ENCODE peak calls at places on chromosomes 6 and 20, in four cellular contexts. K is NCI-H1417; Z is Daoy; D is CD4-positive, alpha-beta memory T cell. R is an unnamed sample.

GRCh38 chr6:160010067-160010466 is 41.2 kb downstream of the IGF2R start:
- DNase-seq in K (no peak), Z (no peak), D (no peak), R (no peak)

GRCh38 chr20:9506964-9507369 is 7.4 kb upstream of the LAMP5 start:
- DNase-seq in Z (no peak), D (no peak), K (no peak), R (no peak)

GRCh38 chr20:57061058-57061900 is 205.2 kb downstream of the BMP7 start:
- DNase-seq in D (no peak), K (no peak), Z (peak; percentile 68), R (peak; percentile 34)

GRCh38 chr6:97705568-97705967 is 422.6 kb upstream of the MMS22L start:
- DNase-seq in Z (peak; percentile 11), K (peak; percentile 4), D (no peak), R (peak; percentile 20)

GRCh38 chr6:10695086-10695657 is 400 bp downstream of the PAK1IP1 start:
- DNase-seq in Z (no peak), K (no peak), D (no peak), R (no peak)

GRCh38 chr20:35502352-35502751 is 27.1 kb downstream of the C20orf173 start:
- DNase-seq in Z (no peak), D (no peak), K (no peak), R (no peak)

GRCh38 chr6:56370127-56370540 is 122.8 kb upstream of the COL21A1 start:
- DNase-seq in Z (peak; percentile 81), K (no peak), D (no peak), R (peak; percentile 73)

GRCh38 chr6:89138173-89138572 is 7.7 kb upstream of the PM20D2 start:
- DNase-seq in K (no peak), D (no peak), Z (no peak), R (no peak)

GRCh38 chr6:130293800-130294199 is 71.0 kb upstream of the SAMD3 start:
- DNase-seq in D (peak; percentile 39), K (no peak), Z (no peak), R (peak; percentile 30)

GRCh38 chr20:40481743-40482458 is 207.1 kb downstream of the MAFB start:
- DNase-seq in Z (no peak), K (no peak), D (no peak), R (no peak)

GRCh38 chr6:158545043-158545966 is 14.6 kb upstream of the TMEM181 start:
- DNase-seq in K (no peak), D (no peak), Z (no peak), R (no peak)

GRCh38 chr20:48599106-48599747 is 228.6 kb downstream of the PREX1 start:
- DNase-seq in Z (no peak), D (no peak), K (no peak), R (no peak)

GRCh38 chr20:62523473-62524203 is 47.8 kb upstream of the GATA5 start:
- DNase-seq in D (no peak), Z (peak; percentile 63), K (no peak), R (no peak)

GRCh38 chr6:29647927-29648642 is 8.8 kb upstream of the MOG start:
- DNase-seq in Z (no peak), D (no peak), K (peak; percentile 1), R (peak; percentile 56)

GRCh38 chr20:10131612-10132345 is 86.9 kb upstream of the SNAP25 start:
- DNase-seq in D (no peak), Z (peak; percentile 51), K (no peak), R (peak; percentile 46)

GRCh38 chr6:161922631-161923119 is 648.8 kb upstream of the AGPAT4 start:
- DNase-seq in K (peak; percentile 69), D (no peak), Z (peak; percentile 63), R (peak; percentile 83)

GRCh38 chr20:37007898-37008649 is 56.6 kb upstream of the SAMHD1 start:
- DNase-seq in Z (no peak), K (no peak), D (peak; percentile 60), R (no peak)

GRCh38 chr20:58994390-58995159 is 12.5 kb downstream of the CTSZ start:
- DNase-seq in D (no peak), K (no peak), Z (no peak), R (no peak)

GRCh38 chr6:41741625-41742490 is 5.3 kb downstream of the PGC start:
- DNase-seq in K (no peak), D (no peak), Z (no peak), R (no peak)